ENCODE peak calls at places on chromosomes 2 and 18, in seven cellular contexts. One of them, this sample, is unnamed.

GRCh38 chr18:55500316-55501086 is 87.5 kb downstream of the TCF4 start:
- DNase-seq in brain microvascular endothelial cell: no peak
- DNase-seq in progenitor cell of endocrine pancreas: no peak
- DNase-seq in neural crest cell: no peak
- DNase-seq in AG04449: peak; percentile 87
- DNase-seq in fibroblast of lung: peak; percentile 86
- DNase-seq in heart left ventricle: no peak
- DNase-seq in this sample: peak; percentile 88

GRCh38 chr2:231182500-231182899 is 15.9 kb upstream of the ARMC9 start:
- DNase-seq in fibroblast of lung: no peak
- DNase-seq in brain microvascular endothelial cell: no peak
- DNase-seq in progenitor cell of endocrine pancreas: no peak
- DNase-seq in heart left ventricle: no peak
- DNase-seq in neural crest cell: no peak
- DNase-seq in AG04449: no peak
- DNase-seq in this sample: no peak

GRCh38 chr2:196442211-196442610 is 197.3 kb upstream of the CCDC150 start:
- DNase-seq in fibroblast of lung: no peak
- DNase-seq in brain microvascular endothelial cell: no peak
- DNase-seq in neural crest cell: no peak
- DNase-seq in progenitor cell of endocrine pancreas: no peak
- DNase-seq in AG04449: peak; percentile 10
- DNase-seq in heart left ventricle: no peak
- DNase-seq in this sample: peak; percentile 60

GRCh38 chr2:75021672-75022071 is 63.2 kb downstream of the POLE4 start:
- DNase-seq in brain microvascular endothelial cell: peak; percentile 40
- DNase-seq in heart left ventricle: no peak
- DNase-seq in fibroblast of lung: peak; percentile 49
- DNase-seq in AG04449: peak; percentile 49
- DNase-seq in progenitor cell of endocrine pancreas: no peak
- DNase-seq in neural crest cell: no peak
- DNase-seq in this sample: peak; percentile 45

GRCh38 chr2:10271946-10272345 is 30.8 kb upstream of the HPCAL1 start:
- DNase-seq in heart left ventricle: no peak
- DNase-seq in brain microvascular endothelial cell: no peak
- DNase-seq in progenitor cell of endocrine pancreas: no peak
- DNase-seq in fibroblast of lung: no peak
- DNase-seq in AG04449: no peak
- DNase-seq in neural crest cell: no peak
- DNase-seq in this sample: no peak

GRCh38 chr2:28296243-28296642 is 96.4 kb upstream of the FOSL2 start:
- DNase-seq in AG04449: no peak
- DNase-seq in progenitor cell of endocrine pancreas: no peak
- DNase-seq in heart left ventricle: no peak
- DNase-seq in neural crest cell: no peak
- DNase-seq in fibroblast of lung: peak; percentile 15
- DNase-seq in brain microvascular endothelial cell: peak; percentile 70
- DNase-seq in this sample: peak; percentile 73

GRCh38 chr2:111999809-112000208 is 55.3 kb upstream of the TMEM87B start:
- DNase-seq in progenitor cell of endocrine pancreas: no peak
- DNase-seq in AG04449: no peak
- DNase-seq in fibroblast of lung: no peak
- DNase-seq in heart left ventricle: no peak
- DNase-seq in brain microvascular endothelial cell: no peak
- DNase-seq in neural crest cell: no peak
- DNase-seq in this sample: no peak

GRCh38 chr2:69465513-69466456 is 28.6 kb upstream of the NFU1 start:
- DNase-seq in fibroblast of lung: no peak
- DNase-seq in AG04449: no peak
- DNase-seq in neural crest cell: no peak
- DNase-seq in brain microvascular endothelial cell: no peak
- DNase-seq in progenitor cell of endocrine pancreas: no peak
- DNase-seq in heart left ventricle: peak; percentile 69
- DNase-seq in this sample: no peak

GRCh38 chr2:11065833-11066232 is 89.4 kb upstream of the SLC66A3 start:
- DNase-seq in progenitor cell of endocrine pancreas: no peak
- DNase-seq in fibroblast of lung: peak; percentile 17
- DNase-seq in AG04449: no peak
- DNase-seq in brain microvascular endothelial cell: no peak
- DNase-seq in heart left ventricle: no peak
- DNase-seq in neural crest cell: no peak
- DNase-seq in this sample: no peak

GRCh38 chr18:68417826-68418225 is 297.1 kb downstream of the TMX3 start:
- DNase-seq in brain microvascular endothelial cell: no peak
- DNase-seq in heart left ventricle: no peak
- DNase-seq in progenitor cell of endocrine pancreas: no peak
- DNase-seq in neural crest cell: no peak
- DNase-seq in AG04449: no peak
- DNase-seq in fibroblast of lung: peak; percentile 62
- DNase-seq in this sample: peak; percentile 41

GRCh38 chr2:86300496-86300895 is 36.9 kb downstream of the REEP1 start:
- DNase-seq in neural crest cell: no peak
- DNase-seq in progenitor cell of endocrine pancreas: no peak
- DNase-seq in fibroblast of lung: no peak
- DNase-seq in brain microvascular endothelial cell: no peak
- DNase-seq in AG04449: no peak
- DNase-seq in heart left ventricle: no peak
- DNase-seq in this sample: no peak

GRCh38 chr2:112185131-112185530 is 46.9 kb downstream of the FBLN7 start:
- DNase-seq in brain microvascular endothelial cell: no peak
- DNase-seq in neural crest cell: no peak
- DNase-seq in heart left ventricle: no peak
- DNase-seq in AG04449: no peak
- DNase-seq in fibroblast of lung: no peak
- DNase-seq in progenitor cell of endocrine pancreas: no peak
- DNase-seq in this sample: no peak

GRCh38 chr2:109087055-109087663 is 41.8 kb upstream of the SH3RF3 start:
- DNase-seq in neural crest cell: no peak
- DNase-seq in brain microvascular endothelial cell: no peak
- DNase-seq in heart left ventricle: no peak
- DNase-seq in fibroblast of lung: no peak
- DNase-seq in AG04449: no peak
- DNase-seq in progenitor cell of endocrine pancreas: no peak
- DNase-seq in this sample: no peak

GRCh38 chr2:86020984-86021383 is 84.7 kb downstream of the POLR1A start:
- DNase-seq in progenitor cell of endocrine pancreas: no peak
- DNase-seq in fibroblast of lung: peak; percentile 69
- DNase-seq in neural crest cell: no peak
- DNase-seq in heart left ventricle: peak; percentile 47
- DNase-seq in AG04449: no peak
- DNase-seq in brain microvascular endothelial cell: no peak
- DNase-seq in this sample: no peak

GRCh38 chr2:40317756-40318155 is 134.1 kb downstream of the SLC8A1 start:
- DNase-seq in brain microvascular endothelial cell: no peak
- DNase-seq in AG04449: no peak
- DNase-seq in neural crest cell: no peak
- DNase-seq in fibroblast of lung: no peak
- DNase-seq in heart left ventricle: no peak
- DNase-seq in progenitor cell of endocrine pancreas: no peak
- DNase-seq in this sample: no peak

DNA sequence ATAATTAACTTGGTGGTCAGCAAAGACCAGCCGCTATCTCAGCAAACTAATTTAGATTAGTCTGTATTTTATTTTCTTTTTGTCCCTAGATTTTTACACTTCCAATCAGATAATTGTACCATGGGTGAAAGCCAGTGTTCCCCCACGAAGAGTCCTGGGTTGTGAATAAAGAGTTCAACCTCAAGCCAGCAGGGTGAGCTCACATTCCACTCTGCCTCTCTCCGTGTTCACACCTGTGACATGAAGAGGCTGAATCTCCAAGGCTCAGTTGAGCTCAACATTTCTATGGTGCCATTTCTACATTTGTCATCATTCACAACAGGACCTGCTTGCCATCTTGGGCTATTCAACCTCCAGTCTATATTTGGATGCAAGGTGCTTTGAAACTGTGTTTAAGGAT is 771.5 kb downstream of the GALR1 start:
- DNase-seq in heart left ventricle: no peak
- DNase-seq in neural crest cell: no peak
- DNase-seq in progenitor cell of endocrine pancreas: no peak
- DNase-seq in fibroblast of lung: no peak
- DNase-seq in AG04449: no peak
- DNase-seq in brain microvascular endothelial cell: no peak
- DNase-seq in this sample: no peak
- TF ChIP-seq CTCF in heart left ventricle: no peak
- TF ChIP-seq CTCF in neural crest cell: peak; percentile 42
- TF ChIP-seq CTCF in progenitor cell of endocrine pancreas: peak; percentile 44
- TF ChIP-seq CTCF in fibroblast of lung: no peak
- TF ChIP-seq CTCF in AG04449: no peak
- TF ChIP-seq CTCF in brain microvascular endothelial cell: no peak
- TF ChIP-seq CTCF in this sample: no peak

GRCh38 chr2:164840458-164840929 is 1.1 kb downstream of the COBLL1 start:
- DNase-seq in fibroblast of lung: no peak
- DNase-seq in neural crest cell: no peak
- DNase-seq in progenitor cell of endocrine pancreas: peak; percentile 19
- DNase-seq in AG04449: no peak
- DNase-seq in brain microvascular endothelial cell: no peak
- DNase-seq in heart left ventricle: peak; percentile 50
- DNase-seq in this sample: no peak

GRCh38 chr2:164841719-164842623 is at the start of gene COBLL1:
- DNase-seq in fibroblast of lung: peak; percentile 44
- DNase-seq in neural crest cell: peak; percentile 65
- DNase-seq in progenitor cell of endocrine pancreas: peak; percentile 89
- DNase-seq in AG04449: no peak
- DNase-seq in brain microvascular endothelial cell: peak; percentile 56
- DNase-seq in heart left ventricle: peak; percentile 83
- DNase-seq in this sample: peak; percentile 47

GRCh38 chr2:164839914-164840457 is 1.6 kb downstream of the COBLL1 start:
- DNase-seq in neural crest cell: no peak
- DNase-seq in heart left ventricle: peak; percentile 38
- DNase-seq in AG04449: no peak
- DNase-seq in progenitor cell of endocrine pancreas: no peak
- DNase-seq in fibroblast of lung: peak; percentile 26
- DNase-seq in brain microvascular endothelial cell: peak; percentile 60
- DNase-seq in this sample: no peak

GRCh38 chr2:164842624-164842966 is 972 bp upstream of the COBLL1 start:
- DNase-seq in fibroblast of lung: no peak
- DNase-seq in AG04449: no peak
- DNase-seq in neural crest cell: no peak
- DNase-seq in brain microvascular endothelial cell: no peak
- DNase-seq in heart left ventricle: no peak
- DNase-seq in progenitor cell of endocrine pancreas: no peak
- DNase-seq in this sample: no peak

DNA sequence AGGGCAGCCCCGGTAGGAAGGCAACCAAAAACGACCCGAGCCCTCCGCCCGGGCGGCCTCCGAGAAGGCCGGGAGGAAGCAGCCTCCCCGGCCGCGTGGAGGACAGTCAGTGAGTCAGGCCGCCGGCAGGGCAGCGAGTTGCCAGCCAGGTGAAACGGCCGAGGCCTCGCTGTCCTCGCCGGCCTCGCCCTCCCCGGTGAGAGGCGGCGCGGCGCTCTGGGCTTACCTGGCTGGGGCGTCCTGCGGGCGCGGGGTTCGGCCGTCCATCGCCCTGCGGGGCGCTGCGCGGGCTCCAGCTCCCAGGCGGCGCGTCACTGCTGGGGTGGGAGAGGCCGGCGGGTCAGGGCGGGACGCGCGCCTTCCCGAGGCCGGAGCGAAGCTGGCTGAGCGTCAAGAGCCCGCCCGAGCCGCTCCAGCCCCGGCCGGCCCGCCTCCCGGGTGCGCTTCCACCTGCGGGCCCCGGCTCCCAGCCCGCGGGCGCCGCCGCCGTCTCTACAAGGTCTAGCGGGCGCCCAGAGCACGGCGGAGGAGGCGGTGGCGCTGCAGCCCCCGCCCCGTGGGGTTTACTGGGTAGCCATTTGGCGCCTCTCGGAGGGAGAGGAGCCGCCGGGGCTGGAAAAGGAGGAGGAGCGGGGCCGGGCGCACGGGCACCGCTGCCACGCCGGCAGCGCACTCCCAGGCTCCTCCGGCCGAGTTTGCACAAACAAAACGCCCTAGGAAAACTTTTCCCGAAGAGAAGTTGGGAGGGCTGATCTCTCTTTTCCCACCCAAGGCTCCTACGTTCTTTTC is 499 bp downstream of the COBLL1 start:
- DNase-seq in AG04449: no peak
- DNase-seq in brain microvascular endothelial cell: peak; percentile 45
- DNase-seq in heart left ventricle: peak; percentile 84
- DNase-seq in progenitor cell of endocrine pancreas: peak; percentile 51
- DNase-seq in fibroblast of lung: peak; percentile 30
- DNase-seq in neural crest cell: peak; percentile 65
- DNase-seq in this sample: peak; percentile 57
- TF ChIP-seq CTCF in AG04449: peak; percentile 33
- TF ChIP-seq CTCF in brain microvascular endothelial cell: no peak
- TF ChIP-seq CTCF in heart left ventricle: no peak
- TF ChIP-seq CTCF in progenitor cell of endocrine pancreas: no peak
- TF ChIP-seq CTCF in fibroblast of lung: no peak
- TF ChIP-seq CTCF in neural crest cell: peak; percentile 28
- TF ChIP-seq CTCF in this sample: no peak

DNA sequence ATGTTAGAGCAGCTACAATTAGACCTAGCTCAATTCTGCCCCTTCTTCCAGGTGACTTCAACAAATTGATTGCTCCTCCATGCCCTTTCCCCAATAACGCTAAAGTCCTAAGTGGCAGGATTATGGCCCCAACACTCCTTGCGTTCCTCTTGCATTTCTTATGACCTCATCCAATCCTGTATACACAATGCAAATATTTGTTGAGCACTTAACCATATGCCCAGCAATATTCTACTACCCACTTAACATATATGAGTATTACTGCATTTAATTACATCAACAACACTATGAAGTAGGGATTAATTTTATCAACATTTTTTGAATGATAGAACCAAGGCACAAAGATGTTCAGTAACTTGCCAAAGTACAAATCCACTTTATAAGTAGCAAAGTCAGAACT is 54.2 kb upstream of the ACVR2A start:
- DNase-seq in brain microvascular endothelial cell: no peak
- DNase-seq in progenitor cell of endocrine pancreas: no peak
- DNase-seq in heart left ventricle: no peak
- DNase-seq in neural crest cell: no peak
- DNase-seq in AG04449: no peak
- DNase-seq in fibroblast of lung: no peak
- DNase-seq in this sample: no peak
- TF ChIP-seq CTCF in brain microvascular endothelial cell: no peak
- TF ChIP-seq CTCF in progenitor cell of endocrine pancreas: no peak
- TF ChIP-seq CTCF in heart left ventricle: no peak
- TF ChIP-seq CTCF in neural crest cell: no peak
- TF ChIP-seq CTCF in AG04449: no peak
- TF ChIP-seq CTCF in fibroblast of lung: no peak
- TF ChIP-seq CTCF in this sample: no peak

DNA sequence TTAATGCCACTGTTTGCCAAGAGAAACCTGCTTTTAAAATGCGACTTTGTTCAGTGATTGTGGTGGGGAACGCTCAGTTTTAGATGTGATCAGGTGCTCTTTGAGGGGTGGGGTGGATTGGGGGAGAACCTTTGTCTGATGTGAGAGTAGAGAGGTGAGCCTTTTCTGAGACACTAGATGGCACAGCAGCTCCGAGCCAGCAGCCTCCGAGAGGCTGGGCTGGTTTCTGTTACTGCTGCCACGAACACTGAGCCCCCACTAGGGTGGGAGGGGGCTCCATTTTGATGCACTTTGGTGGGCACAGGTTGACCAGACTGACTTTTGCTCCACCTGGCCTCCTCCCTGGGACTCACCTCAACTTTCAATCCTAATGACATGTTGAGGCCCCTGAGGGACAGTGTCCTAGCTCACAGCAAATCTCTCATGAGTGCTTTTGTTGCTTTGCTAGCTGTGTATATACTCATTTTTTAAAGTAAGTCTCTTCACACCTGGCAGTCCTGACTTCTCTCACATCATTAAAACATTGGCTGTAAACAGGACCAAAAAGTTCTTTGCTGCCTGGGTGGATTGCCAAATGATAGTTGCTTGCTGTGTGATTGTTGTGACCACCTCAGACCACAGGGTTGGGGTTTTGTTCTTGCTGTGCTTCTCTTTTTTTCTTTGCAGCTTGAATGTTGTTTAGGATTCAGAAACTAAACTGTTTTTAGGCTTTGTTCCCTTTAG is 98.2 kb upstream of the MAP3K20 start:
- DNase-seq in brain microvascular endothelial cell: no peak
- DNase-seq in progenitor cell of endocrine pancreas: no peak
- DNase-seq in neural crest cell: no peak
- DNase-seq in fibroblast of lung: no peak
- DNase-seq in heart left ventricle: no peak
- DNase-seq in AG04449: no peak
- DNase-seq in this sample: no peak
- TF ChIP-seq CTCF in brain microvascular endothelial cell: peak; percentile 49
- TF ChIP-seq CTCF in progenitor cell of endocrine pancreas: no peak
- TF ChIP-seq CTCF in neural crest cell: peak; percentile 20
- TF ChIP-seq CTCF in fibroblast of lung: no peak
- TF ChIP-seq CTCF in heart left ventricle: peak; percentile 25
- TF ChIP-seq CTCF in AG04449: peak; percentile 32
- TF ChIP-seq CTCF in this sample: peak; percentile 35

This sample was measured in HFFc6.